ENCODE peak calls at places on chromosomes 5 and 9, in nine cellular contexts. B is activated T-helper 1 cell treated with anti-CD3 and anti-CD28 coated beads, Interleukin-12 subunit alpha, Interleukin-12 subunit beta, Interleukin-2, Interleukin-4 antibody, amounts not matched to agents 30 ng/mL and 10 ng/mL and 1 ng/mL, durations not matched to agents 14 hours and 24 hours and 36 hours; W is mesendoderm; J is prostate gland; Q is DMS153; K is GM03348; Y is activated T-cell treated with anti-CD3 and anti-CD28 coated beads, Interleukin-2, amount 50 U/mL, for 48 hours; T is stimulated activated naive CD4-positive, alpha-beta T cell; G is T-cell. I is an unnamed sample.
A peak's percentile ranks its signal among the peaks of the same experiment; 100 is the strongest.

GRCh38 chr5:143874312-143874711 is 62.4 kb downstream of the HMHB1 start:
- DNase-seq in B (no peak), W (no peak), J (no peak), Q (no peak), K (peak; percentile 46), Y (no peak), T (no peak), G (no peak), I (no peak)

GRCh38 chr5:36392186-36392585 is 90.5 kb upstream of the RANBP3L start:
- DNase-seq in B (no peak), W (no peak), J (no peak), Q (no peak), K (no peak), Y (no peak), T (no peak), G (no peak), I (no peak)

GRCh38 chr9:136619742-136620440 is 42.8 kb upstream of the EGFL7 start:
- DNase-seq in B (no peak), W (no peak), J (no peak), Q (no peak), K (no peak), Y (no peak), T (no peak), G (peak; percentile 19), I (no peak)

GRCh38 chr5:144815131-144815530 is 644.5 kb downstream of the KCTD16 start:
- DNase-seq in B (no peak), W (no peak), J (no peak), Q (no peak), K (no peak), Y (no peak), T (no peak), G (no peak), I (no peak)

GRCh38 chr9:131361202-131361833 is 32.6 kb upstream of the PRRC2B start:
- DNase-seq in B (no peak), W (no peak), J (peak; percentile 64), Q (peak; percentile 46), K (no peak), Y (peak; percentile 48), T (peak; percentile 19), G (peak; percentile 33), I (no peak)

GRCh38 chr5:2153808-2154207 is 271.1 kb upstream of the IRX4 start:
- DNase-seq in B (no peak), W (no peak), J (no peak), Q (no peak), K (no peak), Y (no peak), T (no peak), G (no peak), I (no peak)

GRCh38 chr5:96146675-96147074 is 185.0 kb upstream of the ELL2 start:
- DNase-seq in B (peak; percentile 3), W (peak; percentile 49), J (no peak), Q (no peak), K (peak; percentile 71), Y (no peak), T (no peak), G (no peak), I (no peak)

GRCh38 chr5:138536665-138537315 is 6.2 kb downstream of the ETF1 start:
- DNase-seq in B (no peak), W (peak; percentile 65), J (no peak), Q (no peak), K (peak; percentile 29), Y (no peak), T (no peak), G (peak; percentile 8), I (no peak)

GRCh38 chr9:104748359-104749031 is 1.0 kb downstream of the NIPSNAP3A start:
- DNase-seq in B (no peak), W (no peak), J (no peak), Q (no peak), K (peak; percentile 51), Y (peak; percentile 20), T (peak; percentile 30), G (no peak), I (no peak)

GRCh38 chr9:90665072-90665471 is 22.4 kb upstream of the DIRAS2 start:
- DNase-seq in B (no peak), W (peak; percentile 53), J (no peak), Q (no peak), K (no peak), Y (no peak), T (no peak), G (no peak), I (no peak)

GRCh38 chr5:147093138-147093537 is 141.7 kb upstream of the STK32A start:
- DNase-seq in B (no peak), W (no peak), J (no peak), Q (no peak), K (no peak), Y (no peak), T (no peak), G (no peak), I (no peak)

GRCh38 chr5:59768204-59769040 is 125.1 kb downstream of the PDE4D start:
- DNase-seq in B (no peak), W (peak; percentile 52), J (peak; percentile 74), Q (peak; percentile 52), K (peak; percentile 35), Y (peak; percentile 41), T (no peak), G (peak; percentile 11), I (peak; percentile 81)

GRCh38 chr5:120388016-120388781 is 75.9 kb upstream of the PRR16 start:
- DNase-seq in B (no peak), W (no peak), J (no peak), Q (no peak), K (peak; percentile 76), Y (no peak), T (no peak), G (no peak), I (no peak)

GRCh38 chr5:110251366-110251765 is 475.1 kb downstream of the TMEM232 start:
- DNase-seq in B (no peak), W (no peak), J (no peak), Q (no peak), K (no peak), Y (no peak), T (no peak), G (no peak), I (no peak)

GRCh38 chr9:136089697-136090045 is 5.4 kb downstream of the NACC2 start:
- DNase-seq in B (no peak), W (no peak), J (no peak), Q (no peak), K (peak; percentile 68), Y (no peak), T (peak; percentile 53), G (no peak), I (no peak)

GRCh38 chr5:142145106-142145900 is 36.7 kb downstream of the NDFIP1 start:
- DNase-seq in B (peak; percentile 26), W (peak; percentile 85), J (peak; percentile 58), Q (no peak), K (peak; percentile 74), Y (peak; percentile 67), T (peak; percentile 53), G (peak; percentile 48), I (no peak)

GRCh38 chr5:53856491-53856890 is 296.1 kb downstream of the NDUFS4 start:
- DNase-seq in B (no peak), W (no peak), J (no peak), Q (no peak), K (no peak), Y (no peak), T (no peak), G (no peak), I (no peak)

GRCh38 chr5:150036513-150036912 is 36.0 kb downstream of the HMGXB3 start:
- DNase-seq in B (no peak), W (no peak), J (no peak), Q (no peak), K (peak; percentile 93), Y (no peak), T (no peak), G (no peak), I (no peak)

GRCh38 chr9:6780690-6781089 is 22.9 kb downstream of the KDM4C start:
- DNase-seq in B (no peak), W (peak; percentile 22), J (no peak), Q (no peak), K (peak; percentile 13), Y (no peak), T (no peak), G (no peak), I (no peak)

GRCh38 chr5:132209131-132209530 is 18.5 kb downstream of the P4HA2 start:
- DNase-seq in B (no peak), W (no peak), J (no peak), Q (no peak), K (no peak), Y (no peak), T (no peak), G (no peak), I (no peak)

GRCh38 chr5:145797336-145797735 is 37.8 kb downstream of the PRELID2 start:
- DNase-seq in B (no peak), W (peak; percentile 57), J (no peak), Q (peak; percentile 39), K (no peak), Y (no peak), T (no peak), G (no peak), I (no peak)

GRCh38 chr9:112119225-112120045 is 55.7 kb downstream of the SUSD1 start:
- DNase-seq in B (no peak), W (peak; percentile 84), J (peak; percentile 9), Q (no peak), K (no peak), Y (no peak), T (no peak), G (no peak), I (no peak)

GRCh38 chr9:6197330-6197729 is 18.3 kb upstream of the IL33 start:
- DNase-seq in B (no peak), W (peak; percentile 63), J (no peak), Q (no peak), K (peak; percentile 54), Y (no peak), T (no peak), G (no peak), I (no peak)

GRCh38 chr5:34715711-34716110 is 59.6 kb downstream of the RAI14 start:
- DNase-seq in B (no peak), W (no peak), J (no peak), Q (no peak), K (peak; percentile 39), Y (no peak), T (no peak), G (no peak), I (no peak)

GRCh38 chr5:125004009-125004408 is 257.6 kb upstream of the ZNF608 start:
- DNase-seq in B (no peak), W (no peak), J (no peak), Q (no peak), K (no peak), Y (no peak), T (no peak), G (no peak), I (no peak)

GRCh38 chr5:95715799-95716461 is 15.2 kb upstream of the RHOBTB3 start:
- DNase-seq in B (no peak), W (no peak), J (no peak), Q (no peak), K (peak; percentile 67), Y (peak; percentile 40), T (no peak), G (no peak), I (no peak)

GRCh38 chr9:134205636-134206316 is 41.4 kb upstream of the RNU6ATAC start:
- DNase-seq in B (no peak), W (peak; percentile 72), J (no peak), Q (peak; percentile 83), K (peak; percentile 43), Y (no peak), T (no peak), G (no peak), I (no peak)

I was measured in LNCaP clone FGC.